ENCODE peak calls at places on chromosomes 4 and X, in four cellular contexts. Y is SK-N-SH, V is fibroblast of the aortic adventitia, X is heart right ventricle. D is an unnamed sample.

GRCh38 chr4:84578540-84579409 is 4.2 kb upstream of the CDS1 start:
- DNase-seq in V (peak; percentile 74), Y (peak; percentile 17), X (no peak), D (peak; percentile 68)

GRCh38 chrX:134776844-134777370 is 118.6 kb upstream of the PLAC1 start:
- DNase-seq in X (no peak), V (no peak), Y (peak; percentile 36), D (no peak)

GRCh38 chr4:26871611-26872010 is 11.0 kb downstream of the STIM2 start:
- DNase-seq in V (peak; percentile 76), X (no peak), Y (peak; percentile 35), D (no peak)

GRCh38 chr4:174702974-174703478 is 126.0 kb downstream of the GLRA3 start:
- DNase-seq in V (peak; percentile 35), X (no peak), Y (no peak), D (no peak)

GRCh38 chrX:147902270-147902669 is 9.4 kb upstream of the FMR1 start:
- DNase-seq in X (no peak), V (no peak), Y (no peak), D (no peak)

GRCh38 chr4:73341454-73341853 is 62.6 kb upstream of the ALB start:
- DNase-seq in V (peak; percentile 82), X (no peak), Y (peak; percentile 11), D (peak; percentile 76)

GRCh38 chr4:110505440-110505839 is 29.5 kb downstream of the ENPEP start:
- DNase-seq in X (no peak), Y (no peak), V (no peak), D (no peak)

GRCh38 chr4:83237591-83237990 is 47.0 kb downstream of the COQ2 start:
- DNase-seq in Y (no peak), V (no peak), X (no peak), D (no peak)

GRCh38 chr4:1488357-1488756 is 82.1 kb upstream of the NKX1-1 start:
- DNase-seq in Y (no peak), X (no peak), V (no peak), D (no peak)

GRCh38 chr4:105248613-105249012 is 101.9 kb downstream of the TET2 start:
- DNase-seq in V (no peak), X (no peak), Y (no peak), D (no peak)

GRCh38 chrX:51892921-51893745 is at the start of gene MAGED1:
- DNase-seq in Y (peak; percentile 79), X (peak; percentile 88), V (peak; percentile 95), D (peak; percentile 94)

GRCh38 chrX:153886915-153887314 is 942 bp upstream of the L1CAM start:
- DNase-seq in Y (no peak), X (no peak), V (no peak), D (no peak)

GRCh38 chrX:13685126-13685763 is 3.7 kb upstream of the RAB9A start:
- DNase-seq in V (no peak), Y (no peak), X (no peak), D (peak; percentile 42)

GRCh38 chrX:13473666-13474516 is 95.5 kb upstream of the EGFL6 start:
- DNase-seq in X (no peak), V (peak; percentile 37), Y (no peak), D (peak; percentile 63)

GRCh38 chr4:103934178-103934789 is 214.5 kb upstream of the TACR3 start:
- DNase-seq in V (peak; percentile 68), X (peak; percentile 14), Y (peak; percentile 33), D (peak; percentile 67)

GRCh38 chr4:64205376-64205775 is 203.9 kb downstream of the TECRL start:
- DNase-seq in X (no peak), Y (no peak), V (no peak), D (no peak)

GRCh38 chr4:64230709-64231310 is 178.4 kb downstream of the TECRL start:
- DNase-seq in V (peak; percentile 6), X (no peak), Y (peak; percentile 3), D (peak; percentile 27)

GRCh38 chr4:13920901-13921300 is 293.4 kb upstream of the BOD1L1 start:
- DNase-seq in V (peak; percentile 100), X (peak; percentile 34), Y (no peak), D (peak; percentile 100)

GRCh38 chr4:2101346-2102044 is 42.4 kb downstream of the NAT8L start:
- DNase-seq in X (no peak), Y (no peak), V (peak; percentile 4), D (peak; percentile 52)

GRCh38 chr4:30962949-30963348 is 242.8 kb downstream of the PCDH7 start:
- DNase-seq in V (peak; percentile 88), Y (no peak), X (no peak), D (peak; percentile 26)

GRCh38 chr4:157075811-157076577 is at the start of gene GLRB:
- DNase-seq in X (no peak), Y (peak; percentile 89), V (peak; percentile 15), D (no peak)

GRCh38 chrX:12065251-12065650 is 73.0 kb upstream of the FRMPD4 start:
- DNase-seq in X (no peak), Y (no peak), V (peak; percentile 38), D (peak; percentile 35)

GRCh38 chr4:169115897-169116254 is 105.8 kb upstream of the CBR4 start:
- DNase-seq in Y (no peak), X (no peak), V (peak; percentile 99), D (peak; percentile 95)

GRCh38 chr4:18020145-18020670 is 1.3 kb downstream of the LCORL start:
- DNase-seq in Y (no peak), V (peak; percentile 21), X (no peak), D (peak; percentile 32)

GRCh38 chrX:100931218-100931924 is 2.7 kb upstream of the XKRX start:
- DNase-seq in V (no peak), X (no peak), Y (no peak), D (no peak)

GRCh38 chrX:113384628-113385027 is 544.0 kb upstream of the AMOT start:
- DNase-seq in V (peak; percentile 91), Y (no peak), X (peak; percentile 20), D (peak; percentile 91)

GRCh38 chrX:16465081-16465876 is 184.7 kb upstream of the S100G start:
- DNase-seq in X (no peak), V (peak; percentile 57), Y (no peak), D (peak; percentile 78)

GRCh38 chr4:3668825-3669552 is 97.2 kb upstream of the ADRA2C start:
- DNase-seq in X (no peak), V (no peak), Y (no peak), D (no peak)

GRCh38 chrX:147637190-147637589 is 274.5 kb upstream of the FMR1 start:
- DNase-seq in V (no peak), Y (no peak), X (no peak), D (no peak)

GRCh38 chr4:128379860-128380259 is 92.2 kb upstream of the PGRMC2 start:
- DNase-seq in Y (peak; percentile 25), X (no peak), V (peak; percentile 66), D (peak; percentile 42)

GRCh38 chr4:174144081-174144480 is 139.4 kb downstream of the FBXO8 start:
- DNase-seq in V (no peak), Y (no peak), X (no peak), D (no peak)

GRCh38 chr4:65028592-65028991 is 619.3 kb upstream of the TECRL start:
- DNase-seq in Y (no peak), X (no peak), V (no peak), D (no peak)

GRCh38 chrX:68238568-68238967 is 194.7 kb downstream of the OPHN1 start:
- DNase-seq in V (no peak), Y (peak; percentile 2), X (no peak), D (no peak)
- TF ChIP-seq CTCF in V (peak; percentile 47), Y (peak; percentile 53), X (peak; percentile 18), D (peak; percentile 46)

GRCh38 chr4:8332891-8333331 is 63.4 kb downstream of the HTRA3 start:
- DNase-seq in Y (no peak), X (no peak), V (no peak), D (no peak)

GRCh38 chr4:8333726-8334460 is 64.3 kb downstream of the HTRA3 start:
- DNase-seq in Y (no peak), X (no peak), V (no peak), D (no peak)

GRCh38 chr4:8336412-8337075 is 67.0 kb downstream of the HTRA3 start:
- DNase-seq in V (no peak), Y (no peak), X (no peak), D (peak; percentile 56)

GRCh38 chr4:8335848-8336247 is 66.3 kb downstream of the HTRA3 start:
- DNase-seq in Y (no peak), X (no peak), V (no peak), D (no peak)

DNA sequence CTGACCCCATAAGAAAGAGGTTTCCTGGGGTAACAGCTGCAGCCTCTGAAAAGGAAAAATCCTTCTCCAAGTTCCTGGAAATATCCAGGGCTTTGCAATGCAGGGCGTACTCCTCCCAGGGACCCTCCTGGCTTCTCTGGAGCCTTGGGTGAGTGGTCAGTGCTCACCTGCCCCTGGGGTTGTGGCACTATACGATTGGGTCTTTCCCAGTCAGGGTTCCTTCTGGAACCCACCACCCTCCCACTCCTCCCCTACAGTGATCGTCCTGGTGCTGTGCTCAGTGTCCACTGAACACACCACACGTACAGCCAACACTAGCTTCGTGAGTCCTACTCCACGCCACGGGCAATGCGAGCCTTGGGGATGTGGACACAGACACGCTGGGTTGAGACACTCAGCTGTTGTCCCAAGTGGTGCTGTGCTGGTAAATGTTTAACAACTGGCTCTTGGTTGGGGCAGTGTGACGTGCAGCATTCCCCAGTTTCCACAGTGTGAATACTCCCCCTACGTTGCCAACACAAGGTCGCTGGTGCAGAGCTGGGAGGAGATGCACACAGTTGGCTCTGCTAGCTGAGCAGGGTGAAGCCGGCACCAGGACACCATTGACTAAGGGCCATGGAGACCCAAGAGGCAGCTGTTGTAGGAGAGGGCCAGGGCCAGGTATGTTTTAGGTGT is 65.4 kb downstream of the HTRA3 start:
- DNase-seq in V (no peak), Y (no peak), X (no peak), D (no peak)
- H3K4me3 ChIP-seq in V (no peak overlapping the region), Y (no peak overlapping the region), X (no peak overlapping the region), D (no peak overlapping the region)

GRCh38 chrX:1391370-1391706 is 575 bp downstream of the SLC25A6 start:
- DNase-seq in V (peak; percentile 23), X (no peak), Y (peak; percentile 97), D (no peak)

GRCh38 chrX:1389993-1390285 is 2.0 kb downstream of the SLC25A6 start:
- DNase-seq in V (no peak), Y (no peak), X (no peak), D (no peak)

GRCh38 chrX:1392376-1393130 is 640 bp upstream of the SLC25A6 start:
- DNase-seq in V (peak; percentile 64), X (peak; percentile 86), Y (peak; percentile 81), D (peak; percentile 73)

GRCh38 chrX:1390621-1391369 is 1.1 kb downstream of the SLC25A6 start:
- DNase-seq in Y (no peak), X (no peak), V (no peak), D (no peak)

GRCh38 chrX:1391707-1392375 is at the start of gene SLC25A6:
- DNase-seq in V (peak; percentile 95), X (peak; percentile 99), Y (peak; percentile 98), D (peak; percentile 94)
- TF ChIP-seq CTCF in V (no peak), X (peak; percentile 35), Y (no peak), D (no peak)

GRCh38 chr4:15938640-15939039 is at the start of gene FGFBP1:
- DNase-seq in V (no peak), Y (no peak), X (no peak), D (no peak)
- H3K4me3 ChIP-seq in V (no peak within 1 kb of the TSS), Y (no peak within 1 kb of the TSS), X (no peak within 1 kb of the TSS), D (no peak within 1 kb of the TSS)

GRCh38 chr4:146040623-146041022 is 102.0 kb upstream of the ZNF827 start:
- DNase-seq in Y (no peak), V (no peak), X (no peak), D (no peak)
- TF ChIP-seq CTCF in Y (no peak), V (peak; percentile 2), X (no peak), D (no peak)